ENCODE peak calls at places on chromosomes 4 and X, in eight cellular contexts. One of them, this sample, is unnamed.
A peak's percentile ranks its signal among the peaks of the same experiment; 100 is the strongest.

GRCh38 chr4:61064636-61065035 is 135.5 kb upstream of the ADGRL3 start:
- DNase-seq in fibroblast of mammary gland: no peak
- DNase-seq in body of pancreas: no peak
- DNase-seq in heart right ventricle: no peak
- DNase-seq in RWPE2: no peak
- DNase-seq in AG09319: no peak
- DNase-seq in kidney: no peak
- DNase-seq in mammary epithelial cell: no peak
- DNase-seq in this sample: no peak

GRCh38 chrX:154596290-154596929 is 11.5 kb downstream of the CTAG1A start:
- DNase-seq in fibroblast of mammary gland: no peak
- DNase-seq in body of pancreas: peak; percentile 25
- DNase-seq in heart right ventricle: no peak
- DNase-seq in RWPE2: peak; percentile 90
- DNase-seq in AG09319: no peak
- DNase-seq in kidney: peak; percentile 80
- DNase-seq in mammary epithelial cell: peak; percentile 90
- DNase-seq in this sample: no peak

GRCh38 chrX:133640161-133641015 is 225.1 kb upstream of the GPC4 start:
- DNase-seq in fibroblast of mammary gland: no peak
- DNase-seq in body of pancreas: no peak
- DNase-seq in heart right ventricle: no peak
- DNase-seq in RWPE2: no peak
- DNase-seq in AG09319: no peak
- DNase-seq in kidney: no peak
- DNase-seq in mammary epithelial cell: no peak
- DNase-seq in this sample: no peak

GRCh38 chr4:14064969-14065368 is 437.4 kb upstream of the BOD1L1 start:
- DNase-seq in fibroblast of mammary gland: no peak
- DNase-seq in body of pancreas: no peak
- DNase-seq in heart right ventricle: no peak
- DNase-seq in RWPE2: no peak
- DNase-seq in AG09319: no peak
- DNase-seq in kidney: no peak
- DNase-seq in mammary epithelial cell: no peak
- DNase-seq in this sample: no peak

GRCh38 chr4:23874536-23874901 is 15.3 kb downstream of the PPARGC1A start:
- DNase-seq in fibroblast of mammary gland: no peak
- DNase-seq in body of pancreas: no peak
- DNase-seq in heart right ventricle: no peak
- DNase-seq in RWPE2: no peak
- DNase-seq in AG09319: no peak
- DNase-seq in kidney: no peak
- DNase-seq in mammary epithelial cell: no peak
- DNase-seq in this sample: no peak

GRCh38 chr4:41359836-41360213 is 103.1 kb downstream of the UCHL1 start:
- DNase-seq in fibroblast of mammary gland: no peak
- DNase-seq in body of pancreas: no peak
- DNase-seq in heart right ventricle: no peak
- DNase-seq in RWPE2: no peak
- DNase-seq in AG09319: no peak
- DNase-seq in kidney: no peak
- DNase-seq in mammary epithelial cell: no peak
- DNase-seq in this sample: no peak

GRCh38 chrX:3451566-3451965 is 105.1 kb upstream of the MXRA5 start:
- DNase-seq in fibroblast of mammary gland: peak; percentile 79
- DNase-seq in body of pancreas: no peak
- DNase-seq in heart right ventricle: no peak
- DNase-seq in RWPE2: no peak
- DNase-seq in AG09319: no peak
- DNase-seq in kidney: no peak
- DNase-seq in mammary epithelial cell: no peak
- DNase-seq in this sample: peak; percentile 59

GRCh38 chr4:98510757-98511517 is 147.5 kb downstream of the TSPAN5 start:
- DNase-seq in fibroblast of mammary gland: peak; percentile 93
- DNase-seq in body of pancreas: no peak
- DNase-seq in heart right ventricle: no peak
- DNase-seq in RWPE2: no peak
- DNase-seq in AG09319: peak; percentile 90
- DNase-seq in kidney: no peak
- DNase-seq in mammary epithelial cell: peak; percentile 34
- DNase-seq in this sample: peak; percentile 82

GRCh38 chrX:16212436-16212835 is 45.2 kb downstream of the MAGEB17 start:
- DNase-seq in fibroblast of mammary gland: peak; percentile 35
- DNase-seq in body of pancreas: peak; percentile 56
- DNase-seq in heart right ventricle: no peak
- DNase-seq in RWPE2: no peak
- DNase-seq in AG09319: no peak
- DNase-seq in kidney: no peak
- DNase-seq in mammary epithelial cell: no peak
- DNase-seq in this sample: no peak

GRCh38 chrX:115400960-115401359 is 111.4 kb downstream of the LUZP4 start:
- DNase-seq in fibroblast of mammary gland: no peak
- DNase-seq in body of pancreas: no peak
- DNase-seq in heart right ventricle: no peak
- DNase-seq in RWPE2: no peak
- DNase-seq in AG09319: no peak
- DNase-seq in kidney: no peak
- DNase-seq in mammary epithelial cell: no peak
- DNase-seq in this sample: no peak

GRCh38 chrX:10168226-10168625 is 11.5 kb downstream of the CLCN4 start:
- DNase-seq in fibroblast of mammary gland: no peak
- DNase-seq in body of pancreas: no peak
- DNase-seq in heart right ventricle: no peak
- DNase-seq in RWPE2: no peak
- DNase-seq in AG09319: no peak
- DNase-seq in kidney: no peak
- DNase-seq in mammary epithelial cell: no peak
- DNase-seq in this sample: no peak

GRCh38 chrX:47313056-47313455 is 57.3 kb upstream of the ZNF157 start:
- DNase-seq in fibroblast of mammary gland: no peak
- DNase-seq in body of pancreas: peak; percentile 1
- DNase-seq in heart right ventricle: no peak
- DNase-seq in RWPE2: no peak
- DNase-seq in AG09319: no peak
- DNase-seq in kidney: no peak
- DNase-seq in mammary epithelial cell: no peak
- DNase-seq in this sample: no peak

GRCh38 chr4:41538887-41539498 is 1.0 kb downstream of the LIMCH1 start:
- DNase-seq in fibroblast of mammary gland: no peak
- DNase-seq in body of pancreas: no peak
- DNase-seq in heart right ventricle: peak; percentile 18
- DNase-seq in RWPE2: no peak
- DNase-seq in AG09319: no peak
- DNase-seq in kidney: no peak
- DNase-seq in mammary epithelial cell: peak; percentile 15
- DNase-seq in this sample: no peak

GRCh38 chrX:47278684-47279083 is 45.9 kb downstream of the USP11 start:
- DNase-seq in fibroblast of mammary gland: peak; percentile 63
- DNase-seq in body of pancreas: no peak
- DNase-seq in heart right ventricle: no peak
- DNase-seq in RWPE2: no peak
- DNase-seq in AG09319: peak; percentile 1
- DNase-seq in kidney: no peak
- DNase-seq in mammary epithelial cell: peak; percentile 25
- DNase-seq in this sample: peak; percentile 22

GRCh38 chr4:128427832-128428366 is 140.3 kb upstream of the PGRMC2 start:
- DNase-seq in fibroblast of mammary gland: peak; percentile 79
- DNase-seq in body of pancreas: peak; percentile 82
- DNase-seq in heart right ventricle: no peak
- DNase-seq in RWPE2: peak; percentile 52
- DNase-seq in AG09319: peak; percentile 32
- DNase-seq in kidney: no peak
- DNase-seq in mammary epithelial cell: peak; percentile 81
- DNase-seq in this sample: peak; percentile 47

DNA sequence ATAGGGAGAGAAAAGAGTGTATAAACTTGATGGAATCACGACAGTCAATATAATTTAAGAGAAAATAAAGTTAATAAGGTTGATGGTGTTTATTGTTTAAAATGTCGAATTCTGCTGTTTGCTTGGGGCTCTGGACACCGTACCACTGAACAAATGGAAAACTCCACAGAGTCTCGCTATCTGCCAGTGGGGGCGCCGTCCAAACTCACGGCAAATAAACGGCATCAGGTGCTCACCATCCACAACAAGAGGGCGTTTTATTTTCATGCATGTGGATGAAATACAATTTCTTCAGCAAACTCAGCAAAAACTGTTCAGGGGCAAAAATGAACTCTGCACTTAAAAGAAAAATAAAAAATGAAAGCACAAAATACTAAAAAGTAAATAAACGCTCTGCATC is 46.6 kb upstream of the FAM47C start:
- DNase-seq in fibroblast of mammary gland: no peak
- DNase-seq in body of pancreas: no peak
- DNase-seq in heart right ventricle: no peak
- DNase-seq in RWPE2: no peak
- DNase-seq in AG09319: no peak
- DNase-seq in kidney: no peak
- DNase-seq in mammary epithelial cell: no peak
- DNase-seq in this sample: no peak
- TF ChIP-seq CTCF in fibroblast of mammary gland: no peak
- TF ChIP-seq CTCF in body of pancreas: no peak
- TF ChIP-seq CTCF in heart right ventricle: no peak
- TF ChIP-seq CTCF in RWPE2: peak; percentile 27
- TF ChIP-seq CTCF in AG09319: no peak
- TF ChIP-seq CTCF in kidney: no peak
- TF ChIP-seq CTCF in mammary epithelial cell: no peak
- TF ChIP-seq CTCF in this sample: no peak

GRCh38 chr4:8688041-8688907 is 95.7 kb downstream of the CPZ start:
- DNase-seq in fibroblast of mammary gland: peak; percentile 8
- DNase-seq in body of pancreas: peak; percentile 8
- DNase-seq in heart right ventricle: no peak
- DNase-seq in RWPE2: peak; percentile 42
- DNase-seq in AG09319: no peak
- DNase-seq in kidney: peak; percentile 58
- DNase-seq in mammary epithelial cell: no peak
- DNase-seq in this sample: no peak
- TF ChIP-seq CTCF in fibroblast of mammary gland: peak; percentile 56
- TF ChIP-seq CTCF in body of pancreas: peak; percentile 22
- TF ChIP-seq CTCF in heart right ventricle: peak; percentile 49
- TF ChIP-seq CTCF in RWPE2: peak; percentile 27
- TF ChIP-seq CTCF in AG09319: peak; percentile 28
- TF ChIP-seq CTCF in kidney: peak; percentile 21
- TF ChIP-seq CTCF in mammary epithelial cell: peak; percentile 10
- TF ChIP-seq CTCF in this sample: peak; percentile 80

GRCh38 chrX:23694606-23695005 is 27.3 kb downstream of the PRDX4 start:
- DNase-seq in fibroblast of mammary gland: peak; percentile 62
- DNase-seq in body of pancreas: peak; percentile 48
- DNase-seq in heart right ventricle: no peak
- DNase-seq in RWPE2: no peak
- DNase-seq in AG09319: peak; percentile 4
- DNase-seq in kidney: no peak
- DNase-seq in mammary epithelial cell: peak; percentile 30
- DNase-seq in this sample: peak; percentile 12
- TF ChIP-seq CTCF in fibroblast of mammary gland: peak; percentile 55
- TF ChIP-seq CTCF in body of pancreas: peak; percentile 38
- TF ChIP-seq CTCF in heart right ventricle: peak; percentile 31
- TF ChIP-seq CTCF in RWPE2: peak; percentile 48
- TF ChIP-seq CTCF in AG09319: peak; percentile 60
- TF ChIP-seq CTCF in kidney: peak; percentile 66
- TF ChIP-seq CTCF in mammary epithelial cell: peak; percentile 61
- TF ChIP-seq CTCF in this sample: peak; percentile 42

DNA sequence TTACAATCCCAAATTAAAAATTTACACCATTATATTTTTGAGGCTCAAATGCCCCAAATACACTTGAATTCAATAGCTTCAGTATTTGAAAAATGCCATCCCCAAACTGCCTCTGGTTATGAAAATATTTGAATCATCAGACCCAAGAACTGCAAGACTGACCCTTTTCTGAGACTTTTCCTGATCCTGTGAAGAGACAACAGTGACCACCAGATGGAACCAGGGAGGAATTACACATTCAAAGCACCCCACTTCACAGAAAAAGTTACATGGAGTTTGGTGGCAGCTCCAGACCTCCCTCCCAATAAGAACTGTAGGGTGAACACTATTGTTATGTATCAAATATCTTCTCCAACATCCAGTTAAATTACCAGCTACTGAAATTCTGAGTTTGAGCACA is 44.0 kb upstream of the SCD5 start:
- DNase-seq in fibroblast of mammary gland: peak; percentile 29
- DNase-seq in body of pancreas: no peak
- DNase-seq in heart right ventricle: no peak
- DNase-seq in RWPE2: no peak
- DNase-seq in AG09319: no peak
- DNase-seq in kidney: no peak
- DNase-seq in mammary epithelial cell: no peak
- DNase-seq in this sample: no peak
- TF ChIP-seq CTCF in fibroblast of mammary gland: peak; percentile 45
- TF ChIP-seq CTCF in body of pancreas: no peak
- TF ChIP-seq CTCF in heart right ventricle: no peak
- TF ChIP-seq CTCF in RWPE2: peak; percentile 26
- TF ChIP-seq CTCF in AG09319: peak; percentile 28
- TF ChIP-seq CTCF in kidney: no peak
- TF ChIP-seq CTCF in mammary epithelial cell: peak; percentile 30
- TF ChIP-seq CTCF in this sample: peak; percentile 32

GRCh38 chrX:132068405-132068804 is 45.3 kb downstream of the STK26 start:
- DNase-seq in fibroblast of mammary gland: no peak
- DNase-seq in body of pancreas: no peak
- DNase-seq in heart right ventricle: no peak
- DNase-seq in RWPE2: no peak
- DNase-seq in AG09319: no peak
- DNase-seq in kidney: no peak
- DNase-seq in mammary epithelial cell: peak; percentile 32
- DNase-seq in this sample: no peak

DNA sequence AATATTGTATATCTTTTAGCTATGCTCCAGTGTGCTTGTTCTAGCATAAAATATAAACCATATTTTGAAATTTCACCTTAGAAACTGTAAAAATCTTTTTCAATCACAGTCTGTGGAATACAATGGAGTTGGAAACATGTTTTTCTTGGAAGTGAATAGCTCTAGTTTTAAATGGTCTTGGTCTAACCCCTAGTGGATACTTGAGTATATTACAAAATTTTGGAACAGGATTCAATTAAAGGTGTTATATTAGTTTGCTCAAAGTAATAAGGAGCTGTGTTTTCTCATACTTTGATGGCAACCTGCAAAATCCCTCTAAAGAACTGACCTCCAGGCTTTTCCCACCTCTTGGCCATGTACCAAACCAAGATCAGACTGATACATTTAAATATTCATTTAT is 48.2 kb downstream of the STK26 start:
- DNase-seq in fibroblast of mammary gland: peak; percentile 38
- DNase-seq in body of pancreas: no peak
- DNase-seq in heart right ventricle: no peak
- DNase-seq in RWPE2: no peak
- DNase-seq in AG09319: no peak
- DNase-seq in kidney: no peak
- DNase-seq in mammary epithelial cell: peak; percentile 7
- DNase-seq in this sample: no peak
- TF ChIP-seq CTCF in fibroblast of mammary gland: peak; percentile 35
- TF ChIP-seq CTCF in body of pancreas: no peak
- TF ChIP-seq CTCF in heart right ventricle: no peak
- TF ChIP-seq CTCF in RWPE2: peak; percentile 35
- TF ChIP-seq CTCF in AG09319: peak; percentile 26
- TF ChIP-seq CTCF in kidney: no peak
- TF ChIP-seq CTCF in mammary epithelial cell: peak; percentile 43
- TF ChIP-seq CTCF in this sample: peak; percentile 7

GRCh38 chr4:149923736-149924135 is 108.1 kb upstream of the IQCM start:
- DNase-seq in fibroblast of mammary gland: no peak
- DNase-seq in body of pancreas: no peak
- DNase-seq in heart right ventricle: no peak
- DNase-seq in RWPE2: no peak
- DNase-seq in AG09319: no peak
- DNase-seq in kidney: no peak
- DNase-seq in mammary epithelial cell: no peak
- DNase-seq in this sample: no peak
- TF ChIP-seq CTCF in fibroblast of mammary gland: no peak
- TF ChIP-seq CTCF in body of pancreas: no peak
- TF ChIP-seq CTCF in heart right ventricle: no peak
- TF ChIP-seq CTCF in RWPE2: no peak
- TF ChIP-seq CTCF in AG09319: no peak
- TF ChIP-seq CTCF in kidney: no peak
- TF ChIP-seq CTCF in mammary epithelial cell: no peak
- TF ChIP-seq CTCF in this sample: no peak

GRCh38 chrX:38654302-38654701 is 93.0 kb downstream of the TSPAN7 start:
- DNase-seq in fibroblast of mammary gland: peak; percentile 35
- DNase-seq in body of pancreas: peak; percentile 44
- DNase-seq in heart right ventricle: no peak
- DNase-seq in RWPE2: no peak
- DNase-seq in AG09319: no peak
- DNase-seq in kidney: no peak
- DNase-seq in mammary epithelial cell: peak; percentile 28
- DNase-seq in this sample: no peak
- TF ChIP-seq CTCF in fibroblast of mammary gland: peak; percentile 54
- TF ChIP-seq CTCF in body of pancreas: no peak
- TF ChIP-seq CTCF in heart right ventricle: peak; percentile 45
- TF ChIP-seq CTCF in RWPE2: peak; percentile 44
- TF ChIP-seq CTCF in AG09319: peak; percentile 44
- TF ChIP-seq CTCF in kidney: peak; percentile 35
- TF ChIP-seq CTCF in mammary epithelial cell: peak; percentile 65
- TF ChIP-seq CTCF in this sample: peak; percentile 40

This sample was measured in HFF-Myc.